ENCODE peak calls at places on chromosomes 3 and 15, in five cellular contexts. A, Z, S, N and J are unnamed samples.

GRCh38 chr3:52528596-52529375 is 4.9 kb downstream of the NT5DC2 start:
- DNase-seq in A (no peak), S (no peak), Z (peak), N (no peak), J (no peak)

GRCh38 chr3:126456766-126457388 is 18.8 kb downstream of the ZXDC start:
- DNase-seq in A (no peak), N (no peak), S (no peak), Z (no peak), J (no peak)

GRCh38 chr3:12733566-12733965 is 25.5 kb downstream of the TMEM40 start:
- DNase-seq in Z (no peak), N (no peak), S (no peak), A (no peak), J (no peak)

GRCh38 chr15:40756938-40757337 is 1.9 kb upstream of the RMDN3 start:
- DNase-seq in A (no peak), N (no peak), Z (no peak), S (no peak), J (no peak)

GRCh38 chr15:72306211-72306785 is 13.7 kb downstream of the CELF6 start:
- DNase-seq in Z (no peak), A (peak), S (no peak), N (peak), J (no peak)

GRCh38 chr15:42063122-42063848 is 31.1 kb downstream of the PLA2G4D start:
- DNase-seq in A (no peak), S (no peak), Z (no peak), N (no peak), J (no peak)

GRCh38 chr3:126621171-126621570 is 33.8 kb downstream of the TXNRD3 start:
- DNase-seq in A (no peak), S (no peak), Z (no peak), N (no peak), J (no peak)

GRCh38 chr15:56533741-56534416 is 68.9 kb upstream of the MNS1 start:
- DNase-seq in Z (no peak), S (no peak), N (no peak), A (no peak), J (no peak)

GRCh38 chr15:85137507-85138175 is 156.0 kb downstream of the PDE8A start:
- DNase-seq in A (no peak), S (no peak), Z (no peak), N (no peak), J (no peak)

GRCh38 chr15:79381593-79381992 is 50.5 kb upstream of the MINAR1 start:
- DNase-seq in Z (no peak), A (no peak), S (no peak), N (no peak), J (peak)